ENCODE peak calls at places on chromosomes 6 and 20, in eight cellular contexts. P is NCI-H2029 treated with DMSO at 0.1 percent for 48 hours; R is anterior cingulate cortex; X is NCI-H2081; D is posterior vena cava; S is naive thymus-derived CD8-positive, alpha-beta T cell; I is activated CD8-positive, alpha-beta memory T cell treated with anti-CD3 and anti-CD28 coated beads for 1 hour; L is COR-L47. F is an unnamed sample.

GRCh38 chr20:37524221-37524700 is 3.2 kb downstream of the NNAT start:
- DNase-seq in P (peak), X (no peak), L (no peak), S (no peak), D (peak), I (no peak), R (no peak), F (peak)

GRCh38 chr6:1720620-1721322 is 111.1 kb downstream of the FOXC1 start:
- DNase-seq in X (no peak), P (no peak), S (no peak), R (no peak), I (no peak), L (no peak), D (no peak), F (no peak)

GRCh38 chr6:162864901-162865300 is 137.1 kb downstream of the PACRG start:
- DNase-seq in I (no peak), D (no peak), X (no peak), P (no peak), S (no peak), L (no peak), R (no peak), F (no peak)

GRCh38 chr6:142569676-142570075 is 267.9 kb downstream of the ADGRG6 start:
- DNase-seq in S (no peak), P (no peak), I (no peak), L (no peak), R (no peak), D (no peak), X (no peak), F (no peak)

GRCh38 chr20:37395411-37395800 is 49.5 kb downstream of the SRC start:
- DNase-seq in P (no peak), D (no peak), L (no peak), R (no peak), S (no peak), I (no peak), X (no peak), F (no peak)

GRCh38 chr20:32368323-32368722 is 10.2 kb downstream of the ASXL1 start:
- DNase-seq in D (no peak), R (no peak), I (no peak), X (no peak), P (no peak), L (no peak), S (no peak), F (no peak)

GRCh38 chr6:13854716-13855250 is 40.4 kb upstream of the MCUR1 start:
- DNase-seq in X (no peak), I (no peak), L (no peak), R (no peak), S (no peak), P (no peak), D (no peak), F (no peak)

GRCh38 chr6:30830438-30830837 is 53.9 kb upstream of the DDR1 start:
- DNase-seq in I (no peak), D (peak), X (no peak), S (no peak), R (no peak), P (no peak), L (no peak), F (no peak)

GRCh38 chr6:157187182-157188093 is 135.9 kb downstream of the TMEM242 start:
- DNase-seq in R (no peak), S (no peak), I (no peak), X (peak), L (peak), D (no peak), P (peak), F (peak)

GRCh38 chr6:117483645-117484016 is 1.2 kb downstream of the DCBLD1 start:
- DNase-seq in I (no peak), P (peak), L (no peak), R (no peak), S (no peak), X (peak), D (no peak), F (no peak)